ENCODE peak calls at places on chromosomes 6 and 20, in five cellular contexts. O, C, X, Z and H are unnamed samples.

GRCh38 chr6:90758741-90759140 is 171.9 kb upstream of the MAP3K7 start:
- DNase-seq in O (no peak), C (no peak), X (no peak), Z (no peak), H (no peak)

GRCh38 chr6:15434263-15434662 is 188.4 kb downstream of the JARID2 start:
- DNase-seq in O (no peak), C (no peak), X (no peak), Z (no peak), H (no peak)

GRCh38 chr6:45772886-45773285 is 242.8 kb downstream of the CLIC5 start:
- DNase-seq in O (no peak), C (no peak), X (no peak), Z (no peak), H (no peak)

GRCh38 chr20:371755-372542 is 8.6 kb upstream of the TRIB3 start:
- DNase-seq in O (peak; percentile 74), C (no peak), X (peak; percentile 52), Z (no peak), H (peak; percentile 55)

GRCh38 chr20:35773154-35773751 is 1.4 kb downstream of the PHF20 start:
- DNase-seq in O (peak; percentile 5), C (peak; percentile 35), X (no peak), Z (peak; percentile 33), H (peak; percentile 33)

GRCh38 chr20:9503530-9504251 is 10.7 kb upstream of the LAMP5 start:
- DNase-seq in O (peak; percentile 66), C (no peak), X (no peak), Z (no peak), H (peak; percentile 43)

GRCh38 chr6:63598001-63598250 is 25.6 kb downstream of the LOC128125822 start:
- DNase-seq in O (no peak), C (no peak), X (no peak), Z (no peak), H (no peak)

GRCh38 chr6:137765044-137765443 is 102.0 kb upstream of the TNFAIP3 start:
- DNase-seq in O (no peak), C (no peak), X (no peak), Z (no peak), H (no peak)

GRCh38 chr20:23565503-23566056 is 2.7 kb downstream of the CST9L start:
- DNase-seq in O (no peak), C (no peak), X (no peak), Z (no peak), H (no peak)

GRCh38 chr6:130132286-130132701 is 90.5 kb downstream of the SAMD3 start:
- DNase-seq in O (no peak), C (peak; percentile 5), X (no peak), Z (peak; percentile 92), H (no peak)